ENCODE peak calls at places on chromosomes 4 and X, in four cellular contexts. L, V, F and E are unnamed samples. For H3K27me3 and H3K9me3, the result is how much of the 10 kb centered on the place peaks cover.

GRCh38 chrX:39905946-39906345 is 191.8 kb downstream of the BCOR start:
- DNase-seq in L (no peak), F (no peak), V (no peak), E (no peak)

GRCh38 chr4:165867961-165868360 is 5.1 kb upstream of the TLL1 start:
- DNase-seq in L (no peak), F (no peak), V (no peak), E (no peak)

GRCh38 chrX:124268099-124268498 is 64.4 kb upstream of the TEX13D start:
- DNase-seq in F (no peak), L (no peak), V (no peak), E (no peak)

GRCh38 chr4:40473578-40474388 is 138.7 kb downstream of the CHRNA9 start:
- DNase-seq in L (no peak), F (no peak), V (no peak), E (no peak)

GRCh38 chrX:68832516-68833447 is 4.0 kb downstream of the EFNB1 start:
- DNase-seq in F (no peak), V (no peak), L (no peak), E (no peak)

GRCh38 chr4:79297479-79297878 is 28.4 kb downstream of the NAA11 start:
- DNase-seq in V (no peak), L (no peak), F (no peak), E (no peak)

GRCh38 chr4:170138580-170139194 is 48.9 kb upstream of the AADAT start:
- DNase-seq in F (peak), L (peak), V (peak), E (peak)

GRCh38 chr4:10625130-10625529 is 59.4 kb downstream of the CLNK start:
- DNase-seq in V (no peak), L (no peak), F (no peak), E (no peak)

GRCh38 chr4:168509786-168510185 is 12.9 kb downstream of the PALLD start:
- DNase-seq in L (peak), F (peak), V (no peak), E (no peak)

GRCh38 chr4:47703964-47704363 is 133.9 kb downstream of the CORIN start:
- DNase-seq in V (no peak), L (no peak), F (no peak), E (no peak)

GRCh38 chr4:40843696-40844095 is 93.9 kb downstream of the NSUN7 start:
- DNase-seq in F (no peak), L (peak), V (no peak), E (no peak)

GRCh38 chr4:142959156-142959555 is 113.1 kb upstream of the INPP4B start:
- DNase-seq in F (no peak), L (no peak), V (no peak), E (no peak)

GRCh38 chr4:92246384-92246783 is 57.4 kb upstream of the GRID2 start:
- DNase-seq in L (no peak), V (no peak), F (no peak), E (no peak)

GRCh38 chrX:120269379-120270035 is 18.9 kb downstream of the ZBTB33 start:
- DNase-seq in F (no peak), V (no peak), L (peak), E (no peak)

GRCh38 chrX:109472939-109473713 is 8.8 kb downstream of the GUCY2F start:
- DNase-seq in L (peak), V (no peak), F (no peak), E (peak)

GRCh38 chrX:3577551-3577950 is 135.9 kb downstream of the PRKX start:
- DNase-seq in F (no peak), V (no peak), L (no peak), E (no peak)

GRCh38 chrX:147781844-147782243 is 129.9 kb upstream of the FMR1 start:
- DNase-seq in L (peak), F (no peak), V (no peak), E (no peak)

GRCh38 chrX:133544778-133545177 is 129.5 kb upstream of the GPC4 start:
- DNase-seq in F (no peak), V (no peak), L (no peak), E (no peak)
- H3K27me3 ChIP-seq in F (under half), V (under half), L (under half), E (under half)

DNA sequence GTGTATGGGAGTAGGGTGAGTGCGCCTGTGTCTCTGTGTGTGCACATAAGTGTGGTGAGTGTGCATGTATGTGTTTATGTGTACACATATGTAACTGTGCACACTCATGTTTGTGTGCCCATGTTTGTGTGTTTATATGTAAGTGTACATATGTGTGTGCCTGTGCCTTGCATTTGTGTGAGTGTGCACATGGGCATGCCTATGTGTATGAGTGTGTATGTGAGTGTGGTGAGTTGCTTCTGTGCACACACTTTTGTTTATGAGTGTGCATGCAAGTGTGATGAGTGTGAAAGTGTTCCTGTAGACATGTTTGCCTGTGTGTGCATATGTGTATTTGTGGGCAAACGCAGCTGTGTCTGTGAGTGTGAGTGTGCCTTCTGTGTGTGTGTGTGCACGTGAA is 7.2 kb downstream of the IL9R start:
- DNase-seq in L (no peak), V (no peak), F (no peak), E (no peak)
- H3K9me3 ChIP-seq in L (under half), V (under half), F (under half), E (under half)

GRCh38 chr4:8066336-8066931 is 92.2 kb downstream of the ABLIM2 start:
- DNase-seq in F (no peak), V (no peak), L (no peak), E (no peak)
- H3K27me3 ChIP-seq in F (under half), V (under half), L (under half), E (under half)

GRCh38 chrX:151736685-151737084 is 2.1 kb downstream of the CNGA2 start:
- DNase-seq in F (no peak), L (no peak), V (no peak), E (no peak)
- H3K9me3 ChIP-seq in F (under half), L (under half), V (under half), E (under half)